ENCODE peak calls at places on chromosome 14, in five cellular contexts. X is GM23248, K is HCT116, D is endodermal cell, S is mesenchymal stem cell. W is an unnamed sample. For H3K4me1, the result is how much of the 10 kb centered on the place peaks cover.

GRCh38 chr14:48598458-48598857 is 923.1 kb upstream of the MDGA2 start:
- DNase-seq in K (no peak), D (peak), S (no peak), X (no peak), W (no peak)

GRCh38 chr14:37985826-37986470 is 221.8 kb upstream of the SSTR1 start:
- DNase-seq in K (peak), D (peak), X (peak), S (peak), W (peak)

GRCh38 chr14:100649173-100649519 is 61.9 kb upstream of the BEGAIN start:
- DNase-seq in D (no peak), X (peak), S (no peak), K (no peak), W (no peak)

GRCh38 chr14:49879683-49880204 is 13.1 kb upstream of the ARF6 start:
- DNase-seq in K (peak), S (peak), X (peak), D (peak), W (no peak)

GRCh38 chr14:38042356-38042755 is 165.3 kb upstream of the SSTR1 start:
- DNase-seq in K (peak), D (peak), X (peak), S (peak), W (no peak)

GRCh38 chr14:67428501-67429031 is 16.6 kb upstream of the PLEK2 start:
- DNase-seq in X (peak), S (peak), D (peak), K (no peak), W (no peak)

GRCh38 chr14:90675399-90675798 is 140.8 kb downstream of the TTC7B start:
- DNase-seq in S (peak), K (no peak), D (no peak), X (peak), W (no peak)

GRCh38 chr14:60648934-60649814 is at the start of gene SIX1:
- DNase-seq in X (peak), S (peak), K (peak), D (peak), W (peak)

GRCh38 chr14:69036757-69037506 is 57.8 kb upstream of the ACTN1 start:
- DNase-seq in K (no peak), X (no peak), S (no peak), D (peak), W (no peak)

GRCh38 chr14:31806249-31806648 is 245.0 kb downstream of the NUBPL start:
- DNase-seq in X (no peak), D (no peak), S (no peak), K (no peak), W (no peak)

GRCh38 chr14:69741055-69741454 is 25.9 kb upstream of the SRSF5 start:
- DNase-seq in D (no peak), S (no peak), X (no peak), K (no peak), W (no peak)

GRCh38 chr14:70624972-70625371 is 16.7 kb upstream of the TTC9 start:
- DNase-seq in S (no peak), X (no peak), K (no peak), D (no peak), W (no peak)

GRCh38 chr14:65226824-65227604 is 124.7 kb upstream of the MAX start:
- DNase-seq in D (peak), K (no peak), S (peak), X (peak), W (no peak)

GRCh38 chr14:59278111-59278510 is 89.6 kb downstream of the DAAM1 start:
- DNase-seq in D (no peak), X (peak), S (peak), K (peak), W (no peak)

GRCh38 chr14:77615231-77616132 is 955 bp downstream of the SPTLC2 start:
- DNase-seq in D (no peak), X (peak), S (peak), K (no peak), W (no peak)

GRCh38 chr14:102654298-102654697 is 61.8 kb downstream of the RCOR1 start:
- DNase-seq in D (no peak), K (no peak), X (no peak), S (no peak), W (no peak)

GRCh38 chr14:24307575-24308341 is at the start of gene CIDEB:
- DNase-seq in X (peak), S (peak), K (no peak), D (peak), W (no peak)

GRCh38 chr14:42541535-42542001 is 934.9 kb downstream of the LRFN5 start:
- DNase-seq in S (peak), D (no peak), K (no peak), X (peak), W (no peak)

GRCh38 chr14:50399251-50400032 is 2.8 kb upstream of the CDKL1 start:
- DNase-seq in D (no peak), K (peak), S (peak), X (peak), W (no peak)

GRCh38 chr14:77099425-77100167 is 1.5 kb downstream of the CIPC start:
- DNase-seq in S (peak), D (no peak), X (peak), K (no peak), W (no peak)

GRCh38 chr14:26984318-26985177 is 386.7 kb upstream of the NOVA1 start:
- DNase-seq in X (peak), D (peak), S (peak), K (peak), W (peak)

GRCh38 chr14:42869681-42870080 is 1263.0 kb downstream of the LRFN5 start:
- DNase-seq in S (no peak), X (peak), K (no peak), D (no peak), W (no peak)

GRCh38 chr14:68249534-68250517 is 430.2 kb downstream of the RAD51B start:
- DNase-seq in X (peak), D (no peak), S (peak), K (peak), W (no peak)

GRCh38 chr14:31926123-31926522 is 151.0 kb upstream of the ARHGAP5 start:
- DNase-seq in S (peak), D (no peak), X (peak), K (peak), W (peak)

GRCh38 chr14:47785041-47785440 is 109.6 kb upstream of the MDGA2 start:
- DNase-seq in K (no peak), S (no peak), X (no peak), D (no peak), W (no peak)

GRCh38 chr14:32896979-32897723 is 41.5 kb upstream of the NPAS3 start:
- DNase-seq in D (no peak), K (no peak), S (peak), X (peak), W (no peak)

GRCh38 chr14:49982522-49982951 is 89.7 kb downstream of the ARF6 start:
- DNase-seq in K (no peak), D (no peak), S (peak), X (peak), W (no peak)

GRCh38 chr14:42378274-42378673 is 771.6 kb downstream of the LRFN5 start:
- DNase-seq in D (peak), S (no peak), K (no peak), X (no peak), W (no peak)

GRCh38 chr14:102020058-102020971 is 55.9 kb downstream of the DYNC1H1 start:
- DNase-seq in D (no peak), X (peak), S (peak), K (no peak), W (no peak)

GRCh38 chr14:72543325-72543724 is 350.6 kb downstream of the DPF3 start:
- DNase-seq in D (peak), K (no peak), X (no peak), S (peak), W (no peak)

GRCh38 chr14:47442206-47442605 is 233.2 kb downstream of the MDGA2 start:
- DNase-seq in K (peak), S (peak), D (peak), X (peak), W (no peak)

GRCh38 chr14:50763386-50764007 is 67.5 kb downstream of the NIN start:
- DNase-seq in K (no peak), D (no peak), S (peak), X (peak), W (no peak)

GRCh38 chr14:54487771-54488170 is 1.0 kb downstream of the GMFB start:
- DNase-seq in S (peak), D (peak), X (peak), K (no peak), W (no peak)

GRCh38 chr14:95531473-95531872 is 3.4 kb upstream of the GLRX5 start:
- DNase-seq in S (peak), K (no peak), X (peak), D (no peak), W (no peak)

GRCh38 chr14:33676135-33676566 is 274.7 kb downstream of the EGLN3 start:
- DNase-seq in K (peak), S (peak), X (peak), D (peak), W (peak)

GRCh38 chr14:88422919-88423318 is 37.5 kb downstream of the SPATA7 start:
- DNase-seq in K (no peak), D (no peak), S (peak), X (peak), W (no peak)

GRCh38 chr14:50954811-50955372 is 10.6 kb upstream of the PYGL start:
- DNase-seq in D (no peak), X (peak), K (peak), S (peak), W (no peak)

DNA sequence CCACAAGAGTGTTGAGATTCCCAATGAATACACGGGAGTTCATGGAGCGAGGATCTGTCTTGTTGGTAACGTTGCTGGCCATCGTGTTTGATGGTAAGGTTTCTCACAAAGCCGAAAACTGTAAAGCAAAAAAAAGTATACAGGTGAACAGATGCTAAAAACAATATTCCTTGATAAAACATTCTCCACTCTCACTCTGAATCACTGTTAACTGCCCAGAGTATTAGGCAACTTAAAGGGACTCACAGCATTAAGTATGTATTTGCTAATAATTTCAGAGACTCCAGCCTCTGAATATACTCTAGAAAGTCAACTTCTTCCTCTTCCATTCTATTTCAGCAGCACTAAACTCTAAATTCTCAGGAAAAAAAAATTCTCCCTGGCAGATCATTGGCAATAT is 35.1 kb downstream of the HNRNPC start:
- DNase-seq in K (no peak), S (no peak), X (peak), D (no peak), W (no peak)
- H3K4me1 ChIP-seq in K (under half), S (under half), X (under half), D (under half), W (under half)

DNA sequence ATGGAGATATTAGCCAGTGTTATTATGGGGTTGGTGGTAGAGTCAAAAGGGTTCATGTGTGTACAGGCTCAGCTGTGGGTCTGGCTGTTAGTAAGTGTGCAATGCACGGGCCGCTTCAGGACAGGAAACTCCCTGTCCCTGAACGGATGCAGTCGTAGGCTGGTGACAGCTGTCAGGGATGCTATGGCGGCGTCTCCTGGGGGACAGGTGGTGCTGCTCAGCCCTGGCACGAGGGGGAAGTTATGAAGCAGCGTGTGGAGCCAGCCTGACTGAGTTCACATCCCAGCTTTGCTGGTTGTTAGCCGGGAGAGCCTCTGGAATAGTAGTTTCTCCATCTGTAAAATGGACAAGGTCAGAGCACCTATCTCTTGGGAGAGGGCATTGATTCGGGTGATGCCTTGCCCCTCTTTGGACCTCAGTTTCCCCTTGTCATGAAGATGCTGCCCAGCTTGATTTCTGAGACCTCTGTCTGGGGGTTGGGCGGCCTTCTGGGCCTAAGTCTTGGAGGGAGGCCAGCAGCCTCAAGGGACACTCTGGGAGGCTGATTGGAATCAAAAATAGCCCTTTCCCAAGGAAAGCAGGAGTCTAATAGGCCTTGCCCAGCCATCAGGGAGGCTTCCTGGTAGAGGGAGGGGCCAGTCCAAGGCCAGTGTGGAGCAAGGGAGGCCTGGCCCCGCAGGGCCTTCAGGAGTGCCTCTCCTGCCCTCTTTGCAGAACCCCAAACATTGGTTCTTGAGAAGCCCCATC is 7.1 kb downstream of the ASB2 start:
- DNase-seq in X (no peak), D (no peak), S (no peak), K (no peak), W (no peak)
- H3K9ac ChIP-seq in X (no peak), D (no peak), S (no peak), K (no peak), W (no peak)

GRCh38 chr14:75520852-75521251 is 1.4 kb upstream of the BATF start:
- DNase-seq in D (no peak), S (no peak), K (no peak), X (no peak), W (no peak)
- H3K4me1 ChIP-seq in D (under half), S (under half), K (under half), X (under half), W (under half)

GRCh38 chr14:52286659-52287649 is 19.5 kb downstream of the PTGDR start:
- DNase-seq in S (peak), D (no peak), K (no peak), X (peak), W (no peak)
- H3K9ac ChIP-seq in S (no peak), D (no peak), K (no peak), X (no peak), W (no peak)

DNA sequence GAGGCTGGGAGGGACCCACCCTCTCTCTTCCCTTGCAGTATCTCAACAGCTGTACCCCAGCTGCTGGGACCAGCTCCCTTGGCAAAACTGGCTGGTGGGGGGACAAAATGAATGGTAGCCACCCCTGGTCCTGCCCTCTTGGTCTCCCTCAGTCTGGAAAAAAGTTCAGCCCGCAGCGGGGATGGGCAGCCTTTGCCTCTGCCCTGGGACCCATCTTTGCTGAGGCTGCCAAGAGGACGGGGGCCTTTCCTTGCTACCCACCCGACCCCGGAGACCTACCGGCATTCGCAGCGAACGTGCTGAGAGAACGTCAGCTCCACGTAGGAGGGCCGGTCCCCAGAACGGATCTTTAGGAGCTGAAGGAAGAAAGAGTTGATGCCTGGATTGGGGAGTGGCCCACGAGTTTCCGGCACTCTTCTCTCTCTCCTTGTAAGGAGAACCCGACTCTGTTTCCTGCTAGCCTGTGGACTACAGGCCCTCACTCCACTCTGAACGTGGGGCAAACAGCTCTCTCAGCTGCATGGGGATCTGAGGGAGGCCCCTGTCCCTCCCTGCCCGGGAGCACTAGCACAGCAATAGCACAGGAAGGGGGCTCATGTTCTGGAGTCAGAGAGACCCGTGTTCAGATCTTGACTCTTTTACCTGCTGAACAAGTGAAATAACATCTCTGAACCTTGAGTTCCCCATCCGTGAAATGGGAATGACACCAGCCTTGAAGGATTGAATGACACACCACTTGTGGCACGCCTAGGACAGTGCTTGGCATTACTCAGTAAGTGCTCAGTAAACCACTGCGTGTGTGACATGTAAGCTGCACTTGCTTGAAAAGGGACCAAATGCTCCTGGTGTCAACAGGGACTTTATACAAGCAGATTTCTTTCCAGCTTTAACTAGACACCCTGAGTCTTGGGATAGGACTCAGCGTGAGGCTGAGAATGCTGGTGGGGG is 6.9 kb downstream of the PGF start:
- DNase-seq in D (no peak), K (no peak), X (no peak), S (no peak), W (no peak)
- H3K4me1 ChIP-seq in D (under half), K (under half), X (under half), S (under half), W (under half)

DNA sequence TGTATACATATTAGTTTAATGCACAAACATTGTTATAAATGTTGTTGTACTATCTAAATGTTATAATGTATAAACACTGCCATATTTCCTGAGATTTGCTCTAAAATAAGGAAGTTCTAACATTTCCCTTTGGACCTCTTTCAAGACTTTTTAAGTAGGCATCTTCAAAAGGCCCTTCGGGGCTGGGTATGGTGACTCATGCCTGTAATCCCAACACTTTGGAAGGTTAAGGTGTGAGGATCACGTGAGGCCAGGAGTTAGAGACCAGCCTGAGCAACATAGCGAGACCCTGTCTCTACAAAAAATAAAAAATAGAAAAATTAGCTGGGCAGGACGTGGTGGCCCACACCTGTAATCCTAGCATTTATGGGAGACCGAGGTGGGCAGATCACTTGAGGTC is 35.5 kb downstream of the FBLN5 start:
- DNase-seq in S (no peak), D (no peak), K (no peak), X (no peak), W (no peak)
- H3K9ac ChIP-seq in S (no peak), D (no peak), K (no peak), X (no peak), W (no peak)

DNA sequence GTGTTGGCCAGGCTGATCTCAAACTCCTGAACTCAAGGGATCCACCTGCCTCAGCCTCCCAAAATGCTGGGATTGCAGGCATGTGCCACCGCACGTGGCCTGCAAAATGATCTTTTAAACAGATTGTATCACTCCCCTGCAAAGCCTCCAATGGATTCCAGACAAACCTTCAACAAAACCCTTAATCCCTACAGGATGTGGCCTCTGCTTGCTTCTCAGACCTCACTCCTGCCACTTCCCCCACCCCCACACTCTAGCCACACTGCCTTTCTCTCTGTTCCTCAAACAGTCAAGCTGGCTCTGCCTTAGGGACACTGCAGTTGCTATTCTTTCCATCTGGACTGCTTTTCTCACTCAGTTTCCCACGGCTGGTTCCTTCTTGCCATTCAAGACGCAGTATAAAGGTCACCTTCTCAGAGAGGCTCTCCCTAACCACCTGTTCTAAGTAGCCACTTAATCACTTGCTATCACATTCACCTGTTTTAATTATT is 47.3 kb upstream of the TMED10 start:
- DNase-seq in S (peak), K (no peak), D (peak), X (peak), W (peak)
- H3K4me1 ChIP-seq in S (under half), K (under half), D (under half), X (under half), W (under half)

GRCh38 chr14:104085889-104086201 is 345 bp downstream of the ASPG start:
- DNase-seq in K (no peak), S (no peak), D (no peak), X (no peak), W (no peak)

GRCh38 chr14:104082807-104083206 is 2.7 kb upstream of the ASPG start:
- DNase-seq in S (no peak), X (no peak), D (no peak), K (no peak), W (no peak)

GRCh38 chr14:104085032-104085888 is at the start of gene ASPG:
- DNase-seq in K (no peak), D (peak), X (no peak), S (no peak), W (no peak)

GRCh38 chr14:104086210-104086660 is 735 bp downstream of the ASPG start:
- DNase-seq in S (no peak), X (no peak), D (peak), K (no peak), W (no peak)

GRCh38 chr14:104084251-104085002 is 1.1 kb upstream of the ASPG start:
- DNase-seq in X (no peak), S (peak), D (no peak), K (no peak), W (no peak)
- H3K9ac ChIP-seq in X (no peak), S (no peak), D (no peak), K (no peak), W (peak)